ENCODE peak calls at places on chromosomes 3 and 15, in five cellular contexts. O is GM03348; D is NT2/D1; F is effector memory CD8-positive, alpha-beta T cell; R is GM06990. J is an unnamed sample.

GRCh38 chr15:80159811-80160569 is 7.2 kb downstream of the FAH start:
- DNase-seq in O (no peak), D (no peak), F (peak), R (peak), J (no peak)

GRCh38 chr15:98953950-98954349 is 53.6 kb downstream of the PGPEP1L start:
- DNase-seq in O (no peak), D (no peak), F (no peak), R (no peak), J (no peak)

GRCh38 chr3:29338981-29339833 is 58.3 kb downstream of the RBMS3 start:
- DNase-seq in O (no peak), D (no peak), F (no peak), R (no peak), J (peak)

GRCh38 chr3:80533553-80533952 is 765.8 kb upstream of the ROBO1 start:
- DNase-seq in O (peak), D (no peak), F (no peak), R (no peak), J (no peak)

GRCh38 chr3:123561188-123561587 is 23.7 kb downstream of the HACD2 start:
- DNase-seq in O (no peak), D (no peak), F (no peak), R (no peak), J (no peak)

GRCh38 chr15:46955576-46955975 is 761.7 kb upstream of the SEMA6D start:
- DNase-seq in O (no peak), D (no peak), F (no peak), R (no peak), J (no peak)

GRCh38 chr15:80695099-80695910 is at the start of gene ABHD17C:
- DNase-seq in O (peak), D (peak), F (peak), R (peak), J (peak)

GRCh38 chr3:73520931-73521461 is 103.7 kb downstream of the PDZRN3 start:
- DNase-seq in O (peak), D (no peak), F (no peak), R (no peak), J (no peak)

GRCh38 chr15:68650901-68651709 is 72.3 kb downstream of the CORO2B start:
- DNase-seq in O (peak), D (peak), F (peak), R (peak), J (peak)

GRCh38 chr3:50251220-50251619 is 15.2 kb downstream of the GNAI2 start:
- DNase-seq in O (peak), D (no peak), F (no peak), R (no peak), J (no peak)

GRCh38 chr15:96053039-96054021 is 277.2 kb upstream of the NR2F2 start:
- DNase-seq in O (no peak), D (no peak), F (no peak), R (peak), J (peak)

GRCh38 chr3:101381809-101382208 is 61.4 kb upstream of the IMPG2 start:
- DNase-seq in O (peak), D (no peak), F (no peak), R (no peak), J (peak)

GRCh38 chr15:44971036-44971435 is 14.5 kb downstream of the TERB2 start:
- DNase-seq in O (no peak), D (no peak), F (no peak), R (no peak), J (no peak)

GRCh38 chr3:127544151-127544805 is 46.3 kb downstream of the TPRA1 start:
- DNase-seq in O (peak), D (peak), F (peak), R (peak), J (peak)

GRCh38 chr3:185815391-185816282 is 9.2 kb downstream of the IGF2BP2 start:
- DNase-seq in O (no peak), D (no peak), F (no peak), R (no peak), J (no peak)

GRCh38 chr3:14810070-14810732 is 8.6 kb upstream of the FGD5 start:
- DNase-seq in O (peak), D (no peak), F (no peak), R (no peak), J (no peak)

J was measured in HAP-1.